ENCODE peak calls at places on chromosomes 5 and 9, in five cellular contexts. One of them, this sample, is unnamed.

GRCh38 chr5:172399336-172399735 is 55.0 kb downstream of the SH3PXD2B start:
- DNase-seq in stimulated activated CD4-positive, alpha-beta T cell treated with anti-CD3 and anti-CD28 coated beads, Interleukin-4, amount 100 ng/mL, for 48 hours: no peak
- DNase-seq in lower leg skin: no peak
- DNase-seq in WTC11: no peak
- DNase-seq in posterior vena cava: peak; percentile 47
- DNase-seq in this sample: no peak

GRCh38 chr5:179273441-179274145 is 71.7 kb downstream of the ADAMTS2 start:
- DNase-seq in stimulated activated CD4-positive, alpha-beta T cell treated with anti-CD3 and anti-CD28 coated beads, Interleukin-4, amount 100 ng/mL, for 48 hours: no peak
- DNase-seq in lower leg skin: no peak
- DNase-seq in WTC11: no peak
- DNase-seq in posterior vena cava: peak; percentile 58
- DNase-seq in this sample: peak; percentile 46

GRCh38 chr5:181221792-181222629 is 1.1 kb upstream of the TRIM41 start:
- DNase-seq in stimulated activated CD4-positive, alpha-beta T cell treated with anti-CD3 and anti-CD28 coated beads, Interleukin-4, amount 100 ng/mL, for 48 hours: peak; percentile 87
- DNase-seq in lower leg skin: peak; percentile 100
- DNase-seq in WTC11: peak; percentile 99
- DNase-seq in posterior vena cava: peak; percentile 97
- DNase-seq in this sample: peak; percentile 95

GRCh38 chr5:98187945-98188344 is 585.5 kb upstream of the RGMB start:
- DNase-seq in stimulated activated CD4-positive, alpha-beta T cell treated with anti-CD3 and anti-CD28 coated beads, Interleukin-4, amount 100 ng/mL, for 48 hours: no peak
- DNase-seq in lower leg skin: no peak
- DNase-seq in WTC11: no peak
- DNase-seq in posterior vena cava: no peak
- DNase-seq in this sample: no peak

GRCh38 chr9:100601216-100601615 is 23.3 kb downstream of the CAVIN4 start:
- DNase-seq in stimulated activated CD4-positive, alpha-beta T cell treated with anti-CD3 and anti-CD28 coated beads, Interleukin-4, amount 100 ng/mL, for 48 hours: peak; percentile 23
- DNase-seq in lower leg skin: no peak
- DNase-seq in WTC11: peak; percentile 72
- DNase-seq in posterior vena cava: no peak
- DNase-seq in this sample: no peak

GRCh38 chr5:10747678-10748622 is 13.1 kb downstream of the DAP start:
- DNase-seq in stimulated activated CD4-positive, alpha-beta T cell treated with anti-CD3 and anti-CD28 coated beads, Interleukin-4, amount 100 ng/mL, for 48 hours: no peak
- DNase-seq in lower leg skin: no peak
- DNase-seq in WTC11: no peak
- DNase-seq in posterior vena cava: no peak
- DNase-seq in this sample: no peak

GRCh38 chr5:4511996-4512656 is 628.0 kb upstream of the ADAMTS16 start:
- DNase-seq in stimulated activated CD4-positive, alpha-beta T cell treated with anti-CD3 and anti-CD28 coated beads, Interleukin-4, amount 100 ng/mL, for 48 hours: no peak
- DNase-seq in lower leg skin: peak; percentile 90
- DNase-seq in WTC11: peak; percentile 58
- DNase-seq in posterior vena cava: no peak
- DNase-seq in this sample: peak; percentile 81

GRCh38 chr9:126514037-126514821 is 99.5 kb upstream of the LMX1B start:
- DNase-seq in stimulated activated CD4-positive, alpha-beta T cell treated with anti-CD3 and anti-CD28 coated beads, Interleukin-4, amount 100 ng/mL, for 48 hours: peak; percentile 55
- DNase-seq in lower leg skin: peak; percentile 83
- DNase-seq in WTC11: peak; percentile 86
- DNase-seq in posterior vena cava: peak; percentile 89
- DNase-seq in this sample: peak; percentile 83

GRCh38 chr5:142982821-142983200 is 212.6 kb downstream of the ARHGAP26 start:
- DNase-seq in stimulated activated CD4-positive, alpha-beta T cell treated with anti-CD3 and anti-CD28 coated beads, Interleukin-4, amount 100 ng/mL, for 48 hours: no peak
- DNase-seq in lower leg skin: no peak
- DNase-seq in WTC11: peak; percentile 61
- DNase-seq in posterior vena cava: no peak
- DNase-seq in this sample: no peak

GRCh38 chr9:68457803-68458202 is 82.9 kb downstream of the TMEM252 start:
- DNase-seq in stimulated activated CD4-positive, alpha-beta T cell treated with anti-CD3 and anti-CD28 coated beads, Interleukin-4, amount 100 ng/mL, for 48 hours: no peak
- DNase-seq in lower leg skin: no peak
- DNase-seq in WTC11: no peak
- DNase-seq in posterior vena cava: no peak
- DNase-seq in this sample: no peak

GRCh38 chr9:120541921-120542320 is 38.0 kb downstream of the CDK5RAP2 start:
- DNase-seq in stimulated activated CD4-positive, alpha-beta T cell treated with anti-CD3 and anti-CD28 coated beads, Interleukin-4, amount 100 ng/mL, for 48 hours: no peak
- DNase-seq in lower leg skin: no peak
- DNase-seq in WTC11: no peak
- DNase-seq in posterior vena cava: no peak
- DNase-seq in this sample: no peak

GRCh38 chr9:132986114-132986513 is 7.6 kb downstream of the GFI1B start:
- DNase-seq in stimulated activated CD4-positive, alpha-beta T cell treated with anti-CD3 and anti-CD28 coated beads, Interleukin-4, amount 100 ng/mL, for 48 hours: no peak
- DNase-seq in lower leg skin: no peak
- DNase-seq in WTC11: no peak
- DNase-seq in posterior vena cava: no peak
- DNase-seq in this sample: no peak

GRCh38 chr5:134582281-134582680 is 50.3 kb downstream of the SAR1B start:
- DNase-seq in stimulated activated CD4-positive, alpha-beta T cell treated with anti-CD3 and anti-CD28 coated beads, Interleukin-4, amount 100 ng/mL, for 48 hours: no peak
- DNase-seq in lower leg skin: peak; percentile 49
- DNase-seq in WTC11: no peak
- DNase-seq in posterior vena cava: peak; percentile 52
- DNase-seq in this sample: peak; percentile 32

GRCh38 chr5:127957183-127957582 is 126.4 kb upstream of the SLC12A2 start:
- DNase-seq in stimulated activated CD4-positive, alpha-beta T cell treated with anti-CD3 and anti-CD28 coated beads, Interleukin-4, amount 100 ng/mL, for 48 hours: no peak
- DNase-seq in lower leg skin: no peak
- DNase-seq in WTC11: no peak
- DNase-seq in posterior vena cava: no peak
- DNase-seq in this sample: no peak

GRCh38 chr9:28808042-28808441 is 1234.8 kb upstream of the C9orf72 start:
- DNase-seq in stimulated activated CD4-positive, alpha-beta T cell treated with anti-CD3 and anti-CD28 coated beads, Interleukin-4, amount 100 ng/mL, for 48 hours: no peak
- DNase-seq in lower leg skin: no peak
- DNase-seq in WTC11: no peak
- DNase-seq in posterior vena cava: no peak
- DNase-seq in this sample: no peak

GRCh38 chr5:79576606-79577289 is 35.5 kb upstream of the TENT2 start:
- DNase-seq in stimulated activated CD4-positive, alpha-beta T cell treated with anti-CD3 and anti-CD28 coated beads, Interleukin-4, amount 100 ng/mL, for 48 hours: no peak
- DNase-seq in lower leg skin: no peak
- DNase-seq in WTC11: no peak
- DNase-seq in posterior vena cava: no peak
- DNase-seq in this sample: no peak

GRCh38 chr5:78930742-78931141 is 54.4 kb downstream of the ARSB start:
- DNase-seq in stimulated activated CD4-positive, alpha-beta T cell treated with anti-CD3 and anti-CD28 coated beads, Interleukin-4, amount 100 ng/mL, for 48 hours: no peak
- DNase-seq in lower leg skin: no peak
- DNase-seq in WTC11: no peak
- DNase-seq in posterior vena cava: no peak
- DNase-seq in this sample: no peak

GRCh38 chr9:135184158-135184557 is 96.7 kb downstream of the OLFM1 start:
- DNase-seq in stimulated activated CD4-positive, alpha-beta T cell treated with anti-CD3 and anti-CD28 coated beads, Interleukin-4, amount 100 ng/mL, for 48 hours: no peak
- DNase-seq in lower leg skin: no peak
- DNase-seq in WTC11: no peak
- DNase-seq in posterior vena cava: no peak
- DNase-seq in this sample: no peak

GRCh38 chr9:73531658-73532057 is 380.0 kb downstream of the ANXA1 start:
- DNase-seq in stimulated activated CD4-positive, alpha-beta T cell treated with anti-CD3 and anti-CD28 coated beads, Interleukin-4, amount 100 ng/mL, for 48 hours: no peak
- DNase-seq in lower leg skin: no peak
- DNase-seq in WTC11: no peak
- DNase-seq in posterior vena cava: no peak
- DNase-seq in this sample: no peak

GRCh38 chr5:172891716-172892421 is 57.8 kb downstream of the ERGIC1 start:
- DNase-seq in stimulated activated CD4-positive, alpha-beta T cell treated with anti-CD3 and anti-CD28 coated beads, Interleukin-4, amount 100 ng/mL, for 48 hours: no peak
- DNase-seq in lower leg skin: no peak
- DNase-seq in WTC11: no peak
- DNase-seq in posterior vena cava: peak; percentile 95
- DNase-seq in this sample: no peak

GRCh38 chr5:164191240-164191639 is 685.8 kb downstream of the MAT2B start:
- DNase-seq in stimulated activated CD4-positive, alpha-beta T cell treated with anti-CD3 and anti-CD28 coated beads, Interleukin-4, amount 100 ng/mL, for 48 hours: no peak
- DNase-seq in lower leg skin: no peak
- DNase-seq in WTC11: no peak
- DNase-seq in posterior vena cava: no peak
- DNase-seq in this sample: no peak

GRCh38 chr9:110655723-110656641 is 12.6 kb upstream of the MUSK start:
- DNase-seq in stimulated activated CD4-positive, alpha-beta T cell treated with anti-CD3 and anti-CD28 coated beads, Interleukin-4, amount 100 ng/mL, for 48 hours: no peak
- DNase-seq in lower leg skin: peak; percentile 88
- DNase-seq in WTC11: no peak
- DNase-seq in posterior vena cava: no peak
- DNase-seq in this sample: no peak

GRCh38 chr5:95620030-95620869 is at the start of gene GPR150:
- DNase-seq in stimulated activated CD4-positive, alpha-beta T cell treated with anti-CD3 and anti-CD28 coated beads, Interleukin-4, amount 100 ng/mL, for 48 hours: peak; percentile 55
- DNase-seq in lower leg skin: peak; percentile 89
- DNase-seq in WTC11: peak; percentile 59
- DNase-seq in posterior vena cava: peak; percentile 87
- DNase-seq in this sample: no peak

GRCh38 chr5:139808481-139809330 is 13.1 kb downstream of the PSD2 start:
- DNase-seq in stimulated activated CD4-positive, alpha-beta T cell treated with anti-CD3 and anti-CD28 coated beads, Interleukin-4, amount 100 ng/mL, for 48 hours: peak; percentile 23
- DNase-seq in lower leg skin: no peak
- DNase-seq in WTC11: peak; percentile 74
- DNase-seq in posterior vena cava: peak; percentile 76
- DNase-seq in this sample: peak; percentile 85

GRCh38 chr5:126855266-126855665 is 78.3 kb downstream of the LMNB1 start:
- DNase-seq in stimulated activated CD4-positive, alpha-beta T cell treated with anti-CD3 and anti-CD28 coated beads, Interleukin-4, amount 100 ng/mL, for 48 hours: no peak
- DNase-seq in lower leg skin: no peak
- DNase-seq in WTC11: no peak
- DNase-seq in posterior vena cava: no peak
- DNase-seq in this sample: no peak

GRCh38 chr9:99056876-99057664 is 47.8 kb upstream of the TGFBR1 start:
- DNase-seq in stimulated activated CD4-positive, alpha-beta T cell treated with anti-CD3 and anti-CD28 coated beads, Interleukin-4, amount 100 ng/mL, for 48 hours: no peak
- DNase-seq in lower leg skin: no peak
- DNase-seq in WTC11: no peak
- DNase-seq in posterior vena cava: no peak
- DNase-seq in this sample: no peak

GRCh38 chr5:68239485-68239884 is 23.9 kb downstream of the PIK3R1 start:
- DNase-seq in stimulated activated CD4-positive, alpha-beta T cell treated with anti-CD3 and anti-CD28 coated beads, Interleukin-4, amount 100 ng/mL, for 48 hours: peak; percentile 75
- DNase-seq in lower leg skin: peak; percentile 96
- DNase-seq in WTC11: no peak
- DNase-seq in posterior vena cava: peak; percentile 92
- DNase-seq in this sample: no peak

GRCh38 chr5:115309751-115310370 is 13.4 kb upstream of the CCDC112 start:
- DNase-seq in stimulated activated CD4-positive, alpha-beta T cell treated with anti-CD3 and anti-CD28 coated beads, Interleukin-4, amount 100 ng/mL, for 48 hours: no peak
- DNase-seq in lower leg skin: no peak
- DNase-seq in WTC11: no peak
- DNase-seq in posterior vena cava: no peak
- DNase-seq in this sample: no peak

GRCh38 chr9:93667627-93668026 is 91.2 kb downstream of the PHF2 start:
- DNase-seq in stimulated activated CD4-positive, alpha-beta T cell treated with anti-CD3 and anti-CD28 coated beads, Interleukin-4, amount 100 ng/mL, for 48 hours: no peak
- DNase-seq in lower leg skin: peak; percentile 53
- DNase-seq in WTC11: peak; percentile 4
- DNase-seq in posterior vena cava: peak; percentile 35
- DNase-seq in this sample: peak; percentile 6

This sample was measured in chondrocyte.